ENCODE peak calls at places on chromosomes 4 and X, in four cellular contexts. Z is D341Med, P is kidney epithelial cell, B is Peyer's patch. K is an unnamed sample.

GRCh38 chr4:1329408-1330371 is 17.3 kb upstream of the UVSSA start:
- DNase-seq in Z (no peak), P (no peak), B (no peak), K (no peak)

GRCh38 chr4:123643691-123644090 is 247.1 kb downstream of the SPRY1 start:
- DNase-seq in Z (no peak), P (no peak), B (no peak), K (no peak)

GRCh38 chr4:85901500-85901899 is 426.6 kb downstream of the ARHGAP24 start:
- DNase-seq in Z (no peak), P (no peak), B (no peak), K (no peak)

GRCh38 chrX:20712811-20713210 is 446.1 kb upstream of the RPS6KA3 start:
- DNase-seq in Z (no peak), P (no peak), B (no peak), K (no peak)

GRCh38 chr4:10640535-10641159 is 43.9 kb downstream of the CLNK start:
- DNase-seq in Z (no peak), P (no peak), B (no peak), K (no peak)

GRCh38 chr4:180652533-180652932 is 1590.7 kb upstream of the TENM3 start:
- DNase-seq in Z (no peak), P (no peak), B (no peak), K (no peak)

GRCh38 chr4:8185280-8185679 is 13.8 kb upstream of the SH3TC1 start:
- DNase-seq in Z (no peak), P (no peak), B (no peak), K (no peak)

GRCh38 chr4:55437356-55437796 is 41.6 kb downstream of the TMEM165 start:
- DNase-seq in Z (no peak), P (no peak), B (peak; percentile 68), K (no peak)

GRCh38 chr4:141121768-141122415 is 11.4 kb downstream of the RNF150 start:
- DNase-seq in Z (no peak), P (no peak), B (no peak), K (no peak)

GRCh38 chr4:29581469-29581868 is 1138.7 kb upstream of the PCDH7 start:
- DNase-seq in Z (no peak), P (no peak), B (no peak), K (no peak)

GRCh38 chr4:76488905-76489798 is 54.1 kb downstream of the SHROOM3 start:
- DNase-seq in Z (no peak), P (no peak), B (no peak), K (no peak)

GRCh38 chrX:1491851-1492349 is 39.2 kb upstream of the ASMTL start:
- DNase-seq in Z (peak; percentile 67), P (no peak), B (no peak), K (no peak)

GRCh38 chr4:16598241-16599224 is 299.9 kb downstream of the LDB2 start:
- DNase-seq in Z (no peak), P (no peak), B (no peak), K (no peak)

GRCh38 chrX:66221856-66222255 is 57.8 kb downstream of the HEPH start:
- DNase-seq in Z (no peak), P (no peak), B (no peak), K (no peak)

GRCh38 chrX:43087825-43088224 is 309.9 kb upstream of the PPP1R2C start:
- DNase-seq in Z (no peak), P (no peak), B (no peak), K (no peak)

GRCh38 chrX:153708415-153708814 is 15.8 kb downstream of the BCAP31 start:
- DNase-seq in Z (peak; percentile 75), P (peak; percentile 75), B (peak; percentile 81), K (peak; percentile 72)

GRCh38 chr4:67344594-67345380 is 200.5 kb downstream of the CENPC start:
- DNase-seq in Z (no peak), P (no peak), B (no peak), K (no peak)

GRCh38 chr4:80261989-80262600 is 4.4 kb upstream of the FGF5 start:
- DNase-seq in Z (no peak), P (no peak), B (no peak), K (no peak)

GRCh38 chrX:73838123-73838522 is 275.1 kb downstream of the CHIC1 start:
- DNase-seq in Z (no peak), P (no peak), B (no peak), K (no peak)

GRCh38 chr4:124803641-124804040 is 91.1 kb upstream of the ANKRD50 start:
- DNase-seq in Z (no peak), P (no peak), B (no peak), K (no peak)

GRCh38 chr4:161393614-161394013 is 770.2 kb downstream of the FSTL5 start:
- DNase-seq in Z (no peak), P (no peak), B (no peak), K (no peak)

GRCh38 chr4:142811034-142811433 is 35.1 kb downstream of the INPP4B start:
- DNase-seq in Z (no peak), P (no peak), B (no peak), K (no peak)

GRCh38 chr4:17385403-17385802 is 126.5 kb downstream of the QDPR start:
- DNase-seq in Z (no peak), P (peak; percentile 39), B (no peak), K (no peak)

GRCh38 chr4:1900087-1900433 is 28.9 kb downstream of the NSD2 start:
- DNase-seq in Z (no peak), P (no peak), B (no peak), K (no peak)

GRCh38 chrX:45324941-45325340 is 124.3 kb upstream of the DIPK2B start:
- DNase-seq in Z (no peak), P (no peak), B (no peak), K (no peak)

GRCh38 chr4:110618091-110619000 is 4.5 kb downstream of the PITX2 start:
- DNase-seq in Z (no peak), P (no peak), B (peak; percentile 85), K (no peak)

GRCh38 chr4:43423276-43423675 is 530.8 kb downstream of the GRXCR1 start:
- DNase-seq in Z (no peak), P (no peak), B (no peak), K (no peak)

GRCh38 chr4:6840062-6840976 is 57.8 kb downstream of the KIAA0232 start:
- DNase-seq in Z (no peak), P (no peak), B (no peak), K (no peak)